ENCODE peak calls at places on chromosomes 12 and 14, in nine cellular contexts. O is heart left ventricle; Q is psoas muscle; T is endodermal cell; D is BE2C; S is adipocyte; C is CD8-positive, alpha-beta memory T cell; H is bronchial epithelial cell; K is BJ. R is an unnamed sample.

GRCh38 chr12:42474391-42474790 is 115.2 kb downstream of the PRICKLE1 start:
- DNase-seq in K (peak; percentile 41), C (no peak), Q (no peak), T (no peak), O (no peak), D (no peak), S (no peak), H (peak; percentile 97), R (no peak)

GRCh38 chr12:20946732-20947131 is 136.2 kb downstream of the SLCO1B3 start:
- DNase-seq in S (peak; percentile 7), Q (no peak), C (no peak), O (no peak), K (no peak), H (peak; percentile 8), D (peak; percentile 53), T (peak; percentile 83), R (peak; percentile 69)

GRCh38 chr12:49347307-49348237 is 884 bp downstream of the DNAJC22 start:
- DNase-seq in O (peak; percentile 84), Q (peak; percentile 89), C (peak; percentile 76), D (peak; percentile 89), S (peak; percentile 86), T (peak; percentile 98), K (no peak), H (peak; percentile 15), R (peak; percentile 90)

GRCh38 chr14:50399251-50400032 is 2.8 kb upstream of the CDKL1 start:
- DNase-seq in O (no peak), H (peak; percentile 12), Q (no peak), D (peak; percentile 57), K (no peak), T (no peak), S (peak; percentile 63), C (no peak), R (no peak)

GRCh38 chr14:98633380-98633779 is 638.6 kb downstream of the BCL11B start:
- DNase-seq in T (no peak), Q (no peak), O (no peak), D (peak; percentile 7), K (no peak), S (no peak), C (no peak), H (no peak), R (peak; percentile 42)

GRCh38 chr12:25615119-25615518 is 62.0 kb upstream of the LMNTD1 start:
- DNase-seq in T (no peak), O (no peak), Q (no peak), C (no peak), D (no peak), S (peak; percentile 66), K (peak; percentile 82), H (peak; percentile 89), R (no peak)

GRCh38 chr12:78004451-78005093 is 173.9 kb downstream of the NAV3 start:
- DNase-seq in H (no peak), K (no peak), O (no peak), Q (no peak), T (no peak), D (no peak), C (no peak), S (no peak), R (no peak)

GRCh38 chr14:62645649-62646048 is 399.6 kb downstream of the KCNH5 start:
- DNase-seq in K (no peak), S (peak; percentile 38), T (no peak), H (peak; percentile 37), O (no peak), C (no peak), D (no peak), Q (no peak), R (no peak)

GRCh38 chr12:33706927-33707326 is 267.3 kb upstream of the SYT10 start:
- DNase-seq in T (no peak), O (no peak), D (no peak), Q (no peak), S (no peak), C (no peak), H (no peak), K (no peak), R (no peak)

GRCh38 chr14:100770605-100771120 is 44.0 kb downstream of the DLK1 start:
- DNase-seq in K (no peak), D (peak; percentile 65), Q (peak; percentile 7), C (no peak), O (peak; percentile 4), S (no peak), H (no peak), T (peak; percentile 10), R (no peak)

GRCh38 chr14:41380017-41380416 is 226.7 kb upstream of the LRFN5 start:
- DNase-seq in K (no peak), Q (no peak), S (no peak), O (no peak), H (no peak), T (no peak), D (no peak), C (no peak), R (no peak)

GRCh38 chr12:109725321-109726105 is 11.9 kb downstream of the FAM222A start:
- DNase-seq in K (no peak), C (no peak), Q (peak; percentile 34), D (peak; percentile 6), H (no peak), T (peak; percentile 47), S (no peak), O (peak; percentile 22), R (peak; percentile 57)
- H3K36me3 ChIP-seq in K (no peaks in the 10 kb centered on the region), C (no peaks in the 10 kb centered on the region), Q (no peaks in the 10 kb centered on the region), D (peaks cover 94% of the 10 kb centered on the region), H (no peaks in the 10 kb centered on the region), T (peaks cover 24% of the 10 kb centered on the region), S (no peaks in the 10 kb centered on the region), O (no peaks in the 10 kb centered on the region), R (no peaks in the 10 kb centered on the region)

GRCh38 chr12:123265851-123266678 is 5.6 kb downstream of the CDK2AP1 start:
- DNase-seq in O (no peak), T (peak; percentile 63), D (no peak), H (no peak), K (no peak), C (no peak), Q (no peak), S (no peak), R (no peak)
- H3K36me3 ChIP-seq in O (peaks cover 40% of the 10 kb centered on the region), T (peaks cover 41% of the 10 kb centered on the region), D (peaks cover 54% of the 10 kb centered on the region), H (peaks cover 37% of the 10 kb centered on the region), K (peaks cover 26% of the 10 kb centered on the region), C (no peaks in the 10 kb centered on the region), Q (peaks cover 54% of the 10 kb centered on the region), S (peaks cover 35% of the 10 kb centered on the region), R (no peaks in the 10 kb centered on the region)

GRCh38 chr12:2680676-2681039 is 114.1 kb upstream of the FKBP4 start:
- DNase-seq in Q (no peak), H (no peak), D (no peak), S (no peak), C (no peak), O (no peak), K (no peak), T (no peak), R (no peak)

GRCh38 chr12:2679816-2680675 is 114.7 kb upstream of the FKBP4 start:
- DNase-seq in S (no peak), C (no peak), Q (no peak), K (no peak), T (peak; percentile 49), H (no peak), D (no peak), O (no peak), R (no peak)

GRCh38 chr12:2683283-2684025 is 111.3 kb upstream of the FKBP4 start:
- DNase-seq in S (no peak), D (no peak), O (no peak), T (no peak), H (no peak), C (no peak), Q (no peak), K (no peak), R (no peak)

GRCh38 chr12:2682301-2683282 is 112.2 kb upstream of the FKBP4 start:
- DNase-seq in Q (no peak), T (peak; percentile 94), S (peak; percentile 19), O (no peak), D (peak; percentile 57), H (peak; percentile 15), K (no peak), C (peak; percentile 28), R (peak; percentile 78)

GRCh38 chr12:2681426-2682205 is 113.2 kb upstream of the FKBP4 start:
- DNase-seq in O (no peak), Q (no peak), T (peak; percentile 57), K (no peak), H (no peak), D (no peak), S (no peak), C (no peak), R (peak; percentile 50)
- H3K36me3 ChIP-seq in O (peaks cover 89% of the 10 kb centered on the region), Q (no peaks in the 10 kb centered on the region), T (no peaks in the 10 kb centered on the region), K (peaks cover 36% of the 10 kb centered on the region), H (no peaks in the 10 kb centered on the region), D (no peaks in the 10 kb centered on the region), S (peaks cover 65% of the 10 kb centered on the region), C (no peaks in the 10 kb centered on the region), R (no peaks in the 10 kb centered on the region)

DNA sequence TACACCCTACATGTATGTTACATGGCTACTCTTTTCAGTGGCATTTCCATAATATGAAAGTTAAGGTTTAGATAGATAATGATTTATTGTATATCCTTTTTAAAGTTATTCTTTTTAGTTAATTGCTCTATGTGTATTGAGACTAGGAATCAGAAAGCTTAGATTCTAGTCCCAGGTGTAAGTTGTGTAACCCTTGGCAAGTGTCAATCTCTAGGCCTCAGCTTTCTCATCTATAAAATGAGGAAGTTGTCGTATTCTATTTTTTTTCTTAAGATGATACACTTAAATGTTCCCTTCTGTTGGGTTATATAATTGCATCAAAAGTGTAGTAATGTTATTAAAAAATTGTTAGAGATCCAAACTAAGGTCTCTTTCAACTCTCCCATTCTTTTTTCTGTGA is 3.9 kb downstream of the RTRAF start:
- DNase-seq in D (no peak), T (no peak), C (no peak), S (no peak), Q (no peak), K (no peak), O (no peak), H (no peak), R (no peak)
- H3K36me3 ChIP-seq in D (peaks cover 50% of the 10 kb centered on the region), T (peaks cover 71% of the 10 kb centered on the region), C (peaks cover 38% of the 10 kb centered on the region), S (peaks cover 61% of the 10 kb centered on the region), Q (peaks cover 66% of the 10 kb centered on the region), K (peaks cover 2% of the 10 kb centered on the region), O (peaks cover 59% of the 10 kb centered on the region), H (peaks cover 5% of the 10 kb centered on the region), R (peaks cover 48% of the 10 kb centered on the region)

DNA sequence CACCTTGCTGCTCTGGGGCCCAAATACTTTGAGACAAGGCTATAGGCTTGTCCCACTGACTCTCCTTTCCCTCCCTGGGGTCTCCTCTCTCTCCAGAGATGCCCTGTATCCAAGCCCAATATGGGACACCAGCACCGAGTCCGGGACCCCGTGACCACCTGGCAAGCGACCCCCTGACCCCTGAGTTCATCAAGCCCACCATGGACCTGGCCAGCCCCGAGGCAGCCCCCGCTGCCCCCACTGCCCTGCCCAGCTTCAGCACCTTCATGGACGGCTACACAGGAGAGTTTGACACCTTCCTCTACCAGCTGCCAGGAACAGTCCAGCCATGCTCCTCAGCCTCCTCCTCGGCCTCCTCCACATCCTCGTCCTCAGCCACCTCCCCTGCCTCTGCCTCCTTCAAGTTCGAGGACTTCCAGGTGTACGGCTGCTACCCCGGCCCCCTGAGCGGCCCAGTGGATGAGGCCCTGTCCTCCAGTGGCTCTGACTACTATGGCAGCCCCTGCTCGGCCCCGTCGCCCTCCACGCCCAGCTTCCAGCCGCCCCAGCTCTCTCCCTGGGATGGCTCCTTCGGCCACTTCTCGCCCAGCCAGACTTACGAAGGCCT is 3.1 kb downstream of the NR4A1 start:
- DNase-seq in K (no peak), C (no peak), Q (no peak), H (no peak), S (no peak), D (no peak), O (no peak), T (no peak), R (no peak)
- H3K36me3 ChIP-seq in K (peaks cover 11% of the 10 kb centered on the region), C (no peaks in the 10 kb centered on the region), Q (peaks cover 53% of the 10 kb centered on the region), H (no peaks in the 10 kb centered on the region), S (no peaks in the 10 kb centered on the region), D (peaks cover 25% of the 10 kb centered on the region), O (peaks cover 57% of the 10 kb centered on the region), T (peaks cover 21% of the 10 kb centered on the region), R (no peaks in the 10 kb centered on the region)

R was measured in neural progenitor cell.